ENCODE peak calls at places on chromosomes 3 and 15, in nine cellular contexts. K is lung, S is upper lobe of right lung, C is PC-3, J is body of pancreas, V is gastrocnemius medialis, U is ovary, I is stomach, Z is right lobe of liver. L is an unnamed sample. For H3K36me3, the result is how much of the 10 kb centered on the place peaks cover.

GRCh38 chr3:9915252-9916141 is 1.4 kb upstream of the IL17RC start:
- DNase-seq in K (peak), S (peak), C (peak), J (peak), V (peak), U (peak), I (peak), Z (peak), L (no peak)

GRCh38 chr15:66931768-66932633 is 133.4 kb upstream of the SMAD3 start:
- DNase-seq in K (no peak), S (peak), C (peak), J (peak), V (no peak), U (no peak), I (peak), Z (peak), L (no peak)

GRCh38 chr3:69542265-69543079 is 156.6 kb upstream of the FRMD4B start:
- DNase-seq in K (no peak), S (peak), C (no peak), J (no peak), V (no peak), U (peak), I (no peak), Z (peak), L (no peak)

GRCh38 chr3:108486272-108486787 is 24.1 kb downstream of the MYH15 start:
- DNase-seq in K (no peak), S (no peak), C (no peak), J (no peak), V (no peak), U (no peak), I (no peak), Z (no peak), L (no peak)

GRCh38 chr3:25889132-25889917 is 99.4 kb downstream of the OXSM start:
- DNase-seq in K (no peak), S (no peak), C (no peak), J (no peak), V (no peak), U (no peak), I (no peak), Z (no peak), L (no peak)

GRCh38 chr15:48962662-48963523 is 826 bp downstream of the SHC4 start:
- DNase-seq in K (no peak), S (peak), C (peak), J (peak), V (peak), U (no peak), I (no peak), Z (peak), L (no peak)

GRCh38 chr3:71361346-71361745 is 222.2 kb downstream of the FOXP1 start:
- DNase-seq in K (no peak), S (no peak), C (no peak), J (no peak), V (no peak), U (no peak), I (no peak), Z (no peak), L (no peak)

GRCh38 chr15:57751177-57751800 is 44.8 kb downstream of the POLR2M start:
- DNase-seq in K (no peak), S (no peak), C (peak), J (no peak), V (no peak), U (no peak), I (no peak), Z (no peak), L (no peak)

GRCh38 chr3:135419155-135419554 is 546.4 kb upstream of the PPP2R3A start:
- DNase-seq in K (no peak), S (no peak), C (no peak), J (no peak), V (no peak), U (no peak), I (no peak), Z (no peak), L (no peak)

GRCh38 chr3:53303957-53304356 is 43.4 kb downstream of the DCP1A start:
- DNase-seq in K (no peak), S (no peak), C (no peak), J (no peak), V (no peak), U (peak), I (no peak), Z (no peak), L (no peak)

GRCh38 chr3:5254281-5255048 is 67.0 kb downstream of the EDEM1 start:
- DNase-seq in K (no peak), S (no peak), C (no peak), J (no peak), V (no peak), U (no peak), I (no peak), Z (no peak), L (no peak)

GRCh38 chr15:43517354-43518072 is at the start of gene MAP1A:
- DNase-seq in K (no peak), S (peak), C (no peak), J (no peak), V (no peak), U (peak), I (no peak), Z (no peak), L (no peak)

GRCh38 chr3:59464187-59464586 is 414.4 kb upstream of the CFAP20DC start:
- DNase-seq in K (no peak), S (no peak), C (no peak), J (no peak), V (no peak), U (no peak), I (no peak), Z (no peak), L (no peak)

GRCh38 chr15:62879770-62880169 is 162.8 kb upstream of the TPM1 start:
- DNase-seq in K (no peak), S (no peak), C (no peak), J (no peak), V (no peak), U (no peak), I (no peak), Z (no peak), L (no peak)

GRCh38 chr3:112302061-112302830 is 8.2 kb upstream of the SLC9C1 start:
- DNase-seq in K (no peak), S (peak), C (no peak), J (no peak), V (no peak), U (no peak), I (no peak), Z (no peak), L (no peak)

GRCh38 chr15:46489276-46489675 is 854.4 kb downstream of the SQOR start:
- DNase-seq in K (no peak), S (no peak), C (no peak), J (no peak), V (no peak), U (no peak), I (no peak), Z (no peak), L (no peak)

GRCh38 chr15:60585743-60586708 is 107.1 kb upstream of the ICE2 start:
- DNase-seq in K (peak), S (no peak), C (peak), J (peak), V (peak), U (peak), I (peak), Z (no peak), L (no peak)

GRCh38 chr3:24373198-24373959 is 121.3 kb downstream of the THRB start:
- DNase-seq in K (peak), S (peak), C (no peak), J (peak), V (peak), U (no peak), I (peak), Z (peak), L (no peak)

GRCh38 chr3:149839874-149840273 is 26.9 kb downstream of the RNF13 start:
- DNase-seq in K (no peak), S (no peak), C (no peak), J (no peak), V (no peak), U (no peak), I (no peak), Z (no peak), L (no peak)

GRCh38 chr3:132317229-132317948 is at the start of gene ACP3:
- DNase-seq in K (peak), S (peak), C (peak), J (peak), V (no peak), U (peak), I (peak), Z (no peak), L (no peak)

GRCh38 chr15:96321422-96322391 is 8.8 kb upstream of the NR2F2 start:
- DNase-seq in K (no peak), S (peak), C (peak), J (no peak), V (no peak), U (peak), I (peak), Z (peak), L (no peak)

GRCh38 chr3:194278186-194278845 is 72.8 kb downstream of the CPN2 start:
- DNase-seq in K (no peak), S (peak), C (no peak), J (no peak), V (no peak), U (peak), I (no peak), Z (no peak), L (no peak)

GRCh38 chr3:53223025-53223424 is 32.8 kb downstream of the TKT start:
- DNase-seq in K (no peak), S (peak), C (no peak), J (no peak), V (no peak), U (no peak), I (no peak), Z (no peak), L (no peak)

GRCh38 chr15:62495670-62496328 is 330.7 kb upstream of the C2CD4B start:
- DNase-seq in K (no peak), S (no peak), C (no peak), J (peak), V (no peak), U (peak), I (peak), Z (no peak), L (no peak)

GRCh38 chr3:127970966-127971592 is 56.0 kb downstream of the KBTBD12 start:
- DNase-seq in K (no peak), S (no peak), C (peak), J (no peak), V (no peak), U (no peak), I (no peak), Z (no peak), L (no peak)
- TF ChIP-seq CTCF in K (peak), S (peak), C (peak), J (peak), V (peak), U (peak), I (no peak), Z (peak), L (peak)

DNA sequence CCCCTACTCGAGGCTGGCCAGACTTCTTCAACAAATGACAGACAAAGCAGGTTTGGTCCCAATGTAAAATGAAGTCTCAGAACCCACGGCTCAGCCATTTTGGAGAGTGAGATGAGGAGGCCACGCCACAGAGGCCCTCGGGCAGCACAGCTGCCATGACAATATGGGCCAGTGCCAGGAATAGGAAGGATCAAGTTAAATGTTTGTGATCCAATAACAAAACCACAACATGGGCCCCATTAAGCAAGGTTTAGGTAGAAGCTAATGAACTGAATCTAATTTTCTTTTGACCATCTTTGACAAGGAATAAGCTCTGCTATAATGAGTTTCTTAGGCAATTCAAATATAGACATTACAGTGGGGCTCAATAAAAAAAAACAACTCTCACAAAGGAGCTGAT is 52.6 kb downstream of the RFTN1 start:
- DNase-seq in K (no peak), S (no peak), C (no peak), J (no peak), V (no peak), U (no peak), I (no peak), Z (no peak), L (no peak)
- H3K36me3 ChIP-seq in K (under half), S (under half), C (under half), J (under half), V (under half), U (under half), I (under half), Z (under half), L (under half)

GRCh38 chr3:130699765-130700164 is 46.9 kb downstream of the PIK3R4 start:
- DNase-seq in K (no peak), S (no peak), C (peak), J (no peak), V (no peak), U (no peak), I (no peak), Z (no peak), L (no peak)
- TF ChIP-seq CTCF in K (no peak), S (peak), C (peak), J (peak), V (peak), U (no peak), I (no peak), Z (peak), L (peak)

DNA sequence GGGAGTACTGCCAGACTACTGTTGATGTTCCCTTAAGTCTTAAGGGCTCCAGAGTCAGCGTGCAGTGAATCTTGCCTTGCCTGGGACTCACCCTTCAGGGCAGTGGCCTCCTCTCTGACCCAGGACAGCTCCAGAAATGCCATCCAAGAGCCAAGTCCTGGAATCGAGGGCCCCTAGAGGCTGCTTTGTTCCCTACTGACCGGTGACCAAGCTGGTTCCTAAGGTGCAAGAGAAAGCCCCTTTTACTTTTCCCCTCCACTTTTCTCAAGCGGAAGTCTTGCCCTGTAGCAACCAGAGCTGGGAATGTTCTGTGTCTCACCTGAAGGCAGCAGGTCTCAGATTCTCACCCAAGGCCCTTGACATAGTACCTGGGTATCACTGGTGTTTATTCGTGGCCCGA is 238.0 kb downstream of the DOCK3 start:
- DNase-seq in K (no peak), S (no peak), C (no peak), J (no peak), V (no peak), U (no peak), I (no peak), Z (no peak), L (no peak)
- H3K36me3 ChIP-seq in K (under half), S (under half), C (under half), J (under half), V (under half), U (under half), I (under half), Z (under half), L (under half)

L was measured in esophagus muscularis mucosa.